ENCODE peak calls at places on chromosomes 12 and 14, in ten cellular contexts. T, B, V, W, M, N, A, L, O and I are unnamed samples.
A peak's percentile ranks its signal among the peaks of the same experiment; 100 is the strongest.

GRCh38 chr12:115710104-115710564 is 567.4 kb downstream of the MED13L start:
- DNase-seq in T (no peak), B (no peak), V (no peak), W (peak; percentile 62), M (no peak), N (no peak), A (peak; percentile 70), L (peak; percentile 64), O (no peak), I (no peak)

GRCh38 chr14:76918751-76919421 is 92.7 kb downstream of the LRRC74A start:
- DNase-seq in T (no peak), B (peak; percentile 95), V (no peak), W (peak; percentile 99), M (peak; percentile 95), N (no peak), A (peak; percentile 100), L (peak; percentile 99), O (peak; percentile 73), I (no peak)

GRCh38 chr14:91261986-91262549 is 17.6 kb upstream of the GPR68 start:
- DNase-seq in T (no peak), B (no peak), V (no peak), W (no peak), M (no peak), N (no peak), A (no peak), L (no peak), O (no peak), I (no peak)

GRCh38 chr14:76928301-76928700 is 100.2 kb downstream of the IRF2BPL start:
- DNase-seq in T (no peak), B (no peak), V (no peak), W (no peak), M (no peak), N (no peak), A (no peak), L (no peak), O (no peak), I (no peak)

GRCh38 chr12:28026701-28027100 is 54.2 kb upstream of the PTHLH start:
- DNase-seq in T (no peak), B (no peak), V (no peak), W (peak; percentile 93), M (peak; percentile 27), N (no peak), A (no peak), L (no peak), O (peak; percentile 67), I (no peak)

GRCh38 chr12:122726056-122726558 is 4.5 kb downstream of the HCAR1 start:
- DNase-seq in T (no peak), B (no peak), V (no peak), W (peak; percentile 18), M (peak; percentile 53), N (no peak), A (no peak), L (no peak), O (peak; percentile 59), I (no peak)

GRCh38 chr14:64541261-64541970 is 875 bp downstream of the HSPA2 start:
- DNase-seq in T (no peak), B (no peak), V (no peak), W (no peak), M (no peak), N (no peak), A (no peak), L (no peak), O (no peak), I (peak; percentile 4)

GRCh38 chr12:16385779-16386646 is 38.6 kb downstream of the MGST1 start:
- DNase-seq in T (peak; percentile 46), B (peak; percentile 11), V (no peak), W (peak; percentile 56), M (peak; percentile 70), N (no peak), A (peak; percentile 75), L (peak; percentile 87), O (peak; percentile 73), I (no peak)

GRCh38 chr12:112855375-112855774 is 51.4 kb upstream of the OAS1 start:
- DNase-seq in T (no peak), B (no peak), V (no peak), W (no peak), M (peak; percentile 58), N (no peak), A (no peak), L (no peak), O (peak; percentile 31), I (no peak)

GRCh38 chr14:104554088-104554607 is 25.4 kb upstream of the C14orf180 start:
- DNase-seq in T (no peak), B (no peak), V (no peak), W (no peak), M (no peak), N (no peak), A (no peak), L (no peak), O (no peak), I (no peak)

GRCh38 chr12:29782821-29783772 is 645 bp downstream of the TMTC1 start:
- DNase-seq in T (peak; percentile 56), B (peak; percentile 48), V (no peak), W (no peak), M (no peak), N (peak; percentile 49), A (peak; percentile 62), L (peak; percentile 49), O (no peak), I (no peak)

GRCh38 chr12:117587646-117588287 is 226.3 kb upstream of the NOS1 start:
- DNase-seq in T (peak; percentile 47), B (no peak), V (no peak), W (peak; percentile 43), M (peak; percentile 74), N (peak; percentile 17), A (no peak), L (peak; percentile 23), O (peak; percentile 50), I (peak; percentile 11)

GRCh38 chr12:86929962-86930361 is 673.8 kb upstream of the MGAT4C start:
- DNase-seq in T (no peak), B (no peak), V (no peak), W (no peak), M (no peak), N (no peak), A (peak; percentile 45), L (peak; percentile 3), O (no peak), I (no peak)

GRCh38 chr14:90831821-90832220 is 15.6 kb upstream of the TTC7B start:
- DNase-seq in T (no peak), B (no peak), V (no peak), W (no peak), M (no peak), N (no peak), A (no peak), L (no peak), O (no peak), I (no peak)

GRCh38 chr12:112314981-112315380 is 67.2 kb downstream of the HECTD4 start:
- DNase-seq in T (no peak), B (no peak), V (no peak), W (no peak), M (peak; percentile 27), N (no peak), A (no peak), L (peak; percentile 6), O (no peak), I (no peak)

GRCh38 chr12:79553863-79554574 is 136.7 kb downstream of the PAWR start:
- DNase-seq in T (no peak), B (no peak), V (no peak), W (no peak), M (no peak), N (no peak), A (no peak), L (no peak), O (no peak), I (no peak)

GRCh38 chr12:112466835-112467234 is 48.1 kb downstream of the PTPN11 start:
- DNase-seq in T (no peak), B (no peak), V (no peak), W (no peak), M (no peak), N (no peak), A (no peak), L (no peak), O (no peak), I (no peak)